ENCODE peak calls at places on chromosome 17, in five cellular contexts. S, R, E, Y and A are unnamed samples.

GRCh38 chr17:73888875-73889274 is 244.6 kb upstream of the SDK2 start:
- DNase-seq in Y (no peak), S (no peak), E (no peak), R (no peak), A (no peak)

GRCh38 chr17:27651411-27652345 is 20.7 kb downstream of the LGALS9 start:
- DNase-seq in S (peak; percentile 56), Y (peak; percentile 86), R (peak; percentile 46), E (peak; percentile 71), A (peak; percentile 76)

GRCh38 chr17:49992191-49992932 is 2.7 kb downstream of the DLX3 start:
- DNase-seq in S (no peak), Y (no peak), E (no peak), R (no peak), A (no peak)

GRCh38 chr17:32876414-32877163 is at the start of gene MYO1D:
- DNase-seq in E (peak; percentile 60), R (peak; percentile 45), Y (no peak), S (peak; percentile 11), A (peak; percentile 70)

GRCh38 chr17:52156576-52156975 is 1.9 kb downstream of the CA10 start:
- DNase-seq in R (no peak), S (no peak), Y (no peak), E (no peak), A (no peak)

GRCh38 chr17:15261063-15261817 is 3.9 kb downstream of the PMP22 start:
- DNase-seq in R (no peak), Y (no peak), S (peak; percentile 70), E (peak; percentile 60), A (no peak)

GRCh38 chr17:82242977-82243647 is 14.3 kb downstream of the SLC16A3 start:
- DNase-seq in R (no peak), Y (no peak), S (peak; percentile 83), E (peak; percentile 92), A (peak; percentile 89)

GRCh38 chr17:41785876-41786226 is 660 bp downstream of the JUP start:
- DNase-seq in S (peak; percentile 18), E (peak; percentile 49), Y (no peak), R (no peak), A (no peak)

GRCh38 chr17:76080207-76080933 is 1.4 kb downstream of the ZACN start:
- DNase-seq in Y (no peak), E (no peak), R (no peak), S (no peak), A (no peak)

GRCh38 chr17:41967921-41968578 is 1.5 kb downstream of the CNP start:
- DNase-seq in R (no peak), E (no peak), S (no peak), Y (no peak), A (no peak)